ENCODE peak calls at places on chromosomes 4 and X, in seven cellular contexts. One of them, this sample, is unnamed.

GRCh38 chrX:427812-428725 is 41.4 kb upstream of the PPP2R3B start:
- DNase-seq in OCI-LY7: peak
- DNase-seq in A549: peak
- DNase-seq in fibroblast of pulmonary artery: peak
- DNase-seq in HCT116: no peak
- DNase-seq in IMR-90: no peak
- DNase-seq in ovary: no peak
- DNase-seq in this sample: no peak

GRCh38 chrX:148310402-148311200 is 189.8 kb upstream of the AFF2 start:
- DNase-seq in fibroblast of pulmonary artery: no peak
- DNase-seq in ovary: no peak
- DNase-seq in HCT116: no peak
- DNase-seq in IMR-90: no peak
- DNase-seq in A549: no peak
- DNase-seq in OCI-LY7: peak
- DNase-seq in this sample: no peak

GRCh38 chr4:137794779-137795178 is 262.5 kb upstream of the PCDH18 start:
- DNase-seq in ovary: no peak
- DNase-seq in fibroblast of pulmonary artery: no peak
- DNase-seq in OCI-LY7: no peak
- DNase-seq in A549: no peak
- DNase-seq in IMR-90: no peak
- DNase-seq in HCT116: no peak
- DNase-seq in this sample: no peak

GRCh38 chr4:2180410-2180809 is 61.5 kb downstream of the HAUS3 start:
- DNase-seq in ovary: no peak
- DNase-seq in IMR-90: no peak
- DNase-seq in HCT116: no peak
- DNase-seq in OCI-LY7: no peak
- DNase-seq in fibroblast of pulmonary artery: no peak
- DNase-seq in A549: no peak
- DNase-seq in this sample: no peak

GRCh38 chr4:177057191-177057590 is 252.5 kb upstream of the NEIL3 start:
- DNase-seq in HCT116: no peak
- DNase-seq in fibroblast of pulmonary artery: no peak
- DNase-seq in A549: no peak
- DNase-seq in OCI-LY7: no peak
- DNase-seq in ovary: no peak
- DNase-seq in IMR-90: no peak
- DNase-seq in this sample: no peak

GRCh38 chrX:71814123-71814912 is 51.2 kb downstream of the CXorf49B start:
- DNase-seq in ovary: no peak
- DNase-seq in HCT116: no peak
- DNase-seq in IMR-90: no peak
- DNase-seq in fibroblast of pulmonary artery: no peak
- DNase-seq in A549: no peak
- DNase-seq in OCI-LY7: no peak
- DNase-seq in this sample: no peak

GRCh38 chrX:14865201-14865600 is 7.7 kb downstream of the FANCB start:
- DNase-seq in A549: no peak
- DNase-seq in OCI-LY7: no peak
- DNase-seq in IMR-90: peak
- DNase-seq in fibroblast of pulmonary artery: peak
- DNase-seq in HCT116: no peak
- DNase-seq in ovary: no peak
- DNase-seq in this sample: no peak

GRCh38 chrX:7170903-7171302 is 22.9 kb upstream of the PUDP start:
- DNase-seq in A549: peak
- DNase-seq in HCT116: no peak
- DNase-seq in OCI-LY7: peak
- DNase-seq in ovary: no peak
- DNase-seq in IMR-90: no peak
- DNase-seq in fibroblast of pulmonary artery: peak
- DNase-seq in this sample: no peak

GRCh38 chr4:163142246-163142645 is 24.4 kb downstream of the NAF1 start:
- DNase-seq in A549: no peak
- DNase-seq in OCI-LY7: no peak
- DNase-seq in fibroblast of pulmonary artery: no peak
- DNase-seq in HCT116: no peak
- DNase-seq in IMR-90: no peak
- DNase-seq in ovary: no peak
- DNase-seq in this sample: no peak

GRCh38 chr4:47686294-47686872 is 151.5 kb downstream of the CORIN start:
- DNase-seq in HCT116: peak
- DNase-seq in IMR-90: peak
- DNase-seq in ovary: no peak
- DNase-seq in fibroblast of pulmonary artery: peak
- DNase-seq in A549: peak
- DNase-seq in OCI-LY7: peak
- DNase-seq in this sample: peak

GRCh38 chr4:98358630-98359248 is 97.6 kb downstream of the RAP1GDS1 start:
- DNase-seq in fibroblast of pulmonary artery: no peak
- DNase-seq in HCT116: no peak
- DNase-seq in IMR-90: no peak
- DNase-seq in OCI-LY7: no peak
- DNase-seq in ovary: no peak
- DNase-seq in A549: no peak
- DNase-seq in this sample: no peak

GRCh38 chr4:176309046-176309445 is 10.7 kb upstream of the SPCS3 start:
- DNase-seq in A549: no peak
- DNase-seq in HCT116: no peak
- DNase-seq in IMR-90: no peak
- DNase-seq in OCI-LY7: peak
- DNase-seq in ovary: no peak
- DNase-seq in fibroblast of pulmonary artery: no peak
- DNase-seq in this sample: no peak

GRCh38 chrX:106484233-106484632 is 127.5 kb upstream of the RADX start:
- DNase-seq in A549: no peak
- DNase-seq in fibroblast of pulmonary artery: no peak
- DNase-seq in ovary: no peak
- DNase-seq in OCI-LY7: no peak
- DNase-seq in HCT116: no peak
- DNase-seq in IMR-90: no peak
- DNase-seq in this sample: no peak

GRCh38 chr4:169658196-169658595 is 37.8 kb downstream of the CLCN3 start:
- DNase-seq in A549: no peak
- DNase-seq in HCT116: no peak
- DNase-seq in fibroblast of pulmonary artery: no peak
- DNase-seq in OCI-LY7: no peak
- DNase-seq in ovary: no peak
- DNase-seq in IMR-90: no peak
- DNase-seq in this sample: no peak

GRCh38 chrX:75522565-75523411 is at the start of gene ZDHHC15:
- DNase-seq in A549: no peak
- DNase-seq in fibroblast of pulmonary artery: peak
- DNase-seq in IMR-90: no peak
- DNase-seq in OCI-LY7: no peak
- DNase-seq in HCT116: no peak
- DNase-seq in ovary: peak
- DNase-seq in this sample: peak

GRCh38 chr4:181792641-181793612 is 450.3 kb upstream of the TENM3 start:
- DNase-seq in OCI-LY7: no peak
- DNase-seq in HCT116: no peak
- DNase-seq in IMR-90: no peak
- DNase-seq in fibroblast of pulmonary artery: no peak
- DNase-seq in A549: no peak
- DNase-seq in ovary: no peak
- DNase-seq in this sample: no peak

GRCh38 chr4:184807797-184808718 is 17.7 kb downstream of the ACSL1 start:
- DNase-seq in ovary: no peak
- DNase-seq in fibroblast of pulmonary artery: peak
- DNase-seq in OCI-LY7: no peak
- DNase-seq in A549: no peak
- DNase-seq in HCT116: no peak
- DNase-seq in IMR-90: peak
- DNase-seq in this sample: no peak

GRCh38 chr4:125676583-125676982 is 361.8 kb downstream of the FAT4 start:
- DNase-seq in fibroblast of pulmonary artery: no peak
- DNase-seq in HCT116: no peak
- DNase-seq in IMR-90: no peak
- DNase-seq in A549: no peak
- DNase-seq in OCI-LY7: no peak
- DNase-seq in ovary: no peak
- DNase-seq in this sample: no peak

GRCh38 chr4:47271296-47271695 is 192.2 kb downstream of the COMMD8 start:
- DNase-seq in ovary: no peak
- DNase-seq in A549: no peak
- DNase-seq in OCI-LY7: no peak
- DNase-seq in fibroblast of pulmonary artery: no peak
- DNase-seq in HCT116: no peak
- DNase-seq in IMR-90: no peak
- DNase-seq in this sample: no peak

GRCh38 chr4:126582737-126583136 is 1050.0 kb upstream of the INTU start:
- DNase-seq in IMR-90: peak
- DNase-seq in ovary: no peak
- DNase-seq in OCI-LY7: no peak
- DNase-seq in A549: peak
- DNase-seq in fibroblast of pulmonary artery: peak
- DNase-seq in HCT116: no peak
- DNase-seq in this sample: no peak

GRCh38 chrX:3527811-3528210 is 181.4 kb upstream of the MXRA5 start:
- DNase-seq in ovary: no peak
- DNase-seq in fibroblast of pulmonary artery: no peak
- DNase-seq in A549: no peak
- DNase-seq in OCI-LY7: no peak
- DNase-seq in IMR-90: no peak
- DNase-seq in HCT116: no peak
- DNase-seq in this sample: no peak

GRCh38 chr4:17347445-17347844 is 164.4 kb downstream of the QDPR start:
- DNase-seq in ovary: no peak
- DNase-seq in IMR-90: peak
- DNase-seq in fibroblast of pulmonary artery: peak
- DNase-seq in OCI-LY7: peak
- DNase-seq in HCT116: peak
- DNase-seq in A549: peak
- DNase-seq in this sample: no peak

GRCh38 chrX:100695302-100695701 is 36.6 kb downstream of the SYTL4 start:
- DNase-seq in OCI-LY7: no peak
- DNase-seq in ovary: no peak
- DNase-seq in IMR-90: no peak
- DNase-seq in A549: no peak
- DNase-seq in fibroblast of pulmonary artery: no peak
- DNase-seq in HCT116: no peak
- DNase-seq in this sample: no peak

GRCh38 chr4:188021548-188022249 is 26.1 kb downstream of the ZFP42 start:
- DNase-seq in ovary: no peak
- DNase-seq in IMR-90: no peak
- DNase-seq in fibroblast of pulmonary artery: no peak
- DNase-seq in OCI-LY7: no peak
- DNase-seq in A549: peak
- DNase-seq in HCT116: no peak
- DNase-seq in this sample: no peak

GRCh38 chrX:105700316-105700715 is 122.0 kb upstream of the NRK start:
- DNase-seq in A549: no peak
- DNase-seq in HCT116: no peak
- DNase-seq in OCI-LY7: no peak
- DNase-seq in ovary: no peak
- DNase-seq in fibroblast of pulmonary artery: no peak
- DNase-seq in IMR-90: no peak
- DNase-seq in this sample: no peak

GRCh38 chrX:123860506-123860840 is 620 bp downstream of the XIAP start:
- DNase-seq in fibroblast of pulmonary artery: no peak
- DNase-seq in HCT116: no peak
- DNase-seq in A549: no peak
- DNase-seq in OCI-LY7: peak
- DNase-seq in IMR-90: no peak
- DNase-seq in ovary: no peak
- DNase-seq in this sample: no peak

GRCh38 chrX:13170966-13171558 is 126.6 kb upstream of the FAM9C start:
- DNase-seq in OCI-LY7: no peak
- DNase-seq in ovary: no peak
- DNase-seq in HCT116: no peak
- DNase-seq in A549: no peak
- DNase-seq in IMR-90: no peak
- DNase-seq in fibroblast of pulmonary artery: no peak
- DNase-seq in this sample: no peak

GRCh38 chrX:103254171-103254824 is 657 bp downstream of the TCEAL8 start:
- DNase-seq in OCI-LY7: peak
- DNase-seq in IMR-90: peak
- DNase-seq in HCT116: peak
- DNase-seq in ovary: peak
- DNase-seq in fibroblast of pulmonary artery: peak
- DNase-seq in A549: peak
- DNase-seq in this sample: peak

GRCh38 chr4:174377613-174378012 is 93.9 kb downstream of the CEP44 start:
- DNase-seq in A549: peak
- DNase-seq in IMR-90: peak
- DNase-seq in OCI-LY7: no peak
- DNase-seq in HCT116: no peak
- DNase-seq in ovary: no peak
- DNase-seq in fibroblast of pulmonary artery: peak
- DNase-seq in this sample: no peak

GRCh38 chrX:51891821-51892551 is 1.4 kb upstream of the MAGED1 start:
- DNase-seq in ovary: peak
- DNase-seq in A549: no peak
- DNase-seq in OCI-LY7: peak
- DNase-seq in HCT116: no peak
- DNase-seq in fibroblast of pulmonary artery: peak
- DNase-seq in IMR-90: peak
- DNase-seq in this sample: no peak
- H3K4me3 ChIP-seq in ovary: no peak
- H3K4me3 ChIP-seq in A549: no peak
- H3K4me3 ChIP-seq in OCI-LY7: peak
- H3K4me3 ChIP-seq in HCT116: no peak
- H3K4me3 ChIP-seq in fibroblast of pulmonary artery: no peak
- H3K4me3 ChIP-seq in IMR-90: no peak
- H3K4me3 ChIP-seq in this sample: no peak

DNA sequence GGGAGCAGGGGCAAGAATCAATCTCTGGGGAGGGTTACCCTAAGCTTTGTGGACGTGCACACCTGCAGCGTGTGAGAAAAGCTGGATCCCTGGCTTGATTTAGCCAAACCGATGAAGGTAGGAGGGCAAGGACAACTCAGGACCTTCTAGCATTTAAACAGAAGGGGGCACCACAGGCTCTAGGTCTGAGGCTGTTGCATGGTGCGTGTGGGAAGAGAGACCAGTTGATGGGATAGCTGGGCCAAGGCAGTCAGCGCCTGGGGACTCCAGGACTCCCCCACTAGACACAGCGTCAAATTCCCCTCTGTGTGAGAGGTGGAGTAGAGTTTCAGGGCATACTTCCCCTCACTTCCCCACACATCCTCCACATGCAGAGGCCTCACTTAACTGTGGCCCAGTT is 4.3 kb downstream of the GABRQ start:
- DNase-seq in IMR-90: peak
- DNase-seq in fibroblast of pulmonary artery: peak
- DNase-seq in A549: peak
- DNase-seq in OCI-LY7: no peak
- DNase-seq in ovary: no peak
- DNase-seq in HCT116: no peak
- DNase-seq in this sample: no peak
- TF ChIP-seq CTCF in IMR-90: no peak
- TF ChIP-seq CTCF in fibroblast of pulmonary artery: no peak
- TF ChIP-seq CTCF in A549: no peak
- TF ChIP-seq CTCF in OCI-LY7: peak
- TF ChIP-seq CTCF in ovary: no peak
- TF ChIP-seq CTCF in HCT116: peak
- TF ChIP-seq CTCF in this sample: peak

GRCh38 chr4:105061136-105061696 is 85.5 kb upstream of the TET2 start:
- DNase-seq in HCT116: peak
- DNase-seq in IMR-90: peak
- DNase-seq in fibroblast of pulmonary artery: peak
- DNase-seq in OCI-LY7: peak
- DNase-seq in ovary: no peak
- DNase-seq in A549: no peak
- DNase-seq in this sample: peak
- H3K4me3 ChIP-seq in HCT116: no peak
- H3K4me3 ChIP-seq in IMR-90: no peak
- H3K4me3 ChIP-seq in fibroblast of pulmonary artery: no peak
- H3K4me3 ChIP-seq in OCI-LY7: no peak
- H3K4me3 ChIP-seq in ovary: no peak
- H3K4me3 ChIP-seq in A549: no peak
- H3K4me3 ChIP-seq in this sample: no peak

GRCh38 chrX:137545711-137546651 is 19.9 kb upstream of the ZIC3 start:
- DNase-seq in OCI-LY7: no peak
- DNase-seq in fibroblast of pulmonary artery: no peak
- DNase-seq in IMR-90: no peak
- DNase-seq in ovary: no peak
- DNase-seq in HCT116: no peak
- DNase-seq in A549: no peak
- DNase-seq in this sample: no peak
- TF ChIP-seq CTCF in OCI-LY7: no peak
- TF ChIP-seq CTCF in fibroblast of pulmonary artery: no peak
- TF ChIP-seq CTCF in IMR-90: no peak
- TF ChIP-seq CTCF in ovary: no peak
- TF ChIP-seq CTCF in HCT116: no peak
- TF ChIP-seq CTCF in A549: no peak
- TF ChIP-seq CTCF in this sample: no peak